ENCODE peak calls at places on chromosomes 4 and X, in nine cellular contexts. E is cardiac muscle cell, L is right lobe of liver, J is GM13977, C is MM.1S, S is neural crest cell, N is GM13976, X is heart right ventricle, P is keratinocyte. I is an unnamed sample.

GRCh38 chr4:8218371-8219050 is 19.4 kb downstream of the SH3TC1 start:
- DNase-seq in N (no peak), L (no peak), S (no peak), E (no peak), J (no peak), C (peak), X (no peak), P (no peak), I (no peak)

GRCh38 chrX:24443943-24444342 is 21.1 kb upstream of the PDK3 start:
- DNase-seq in N (no peak), P (no peak), L (no peak), E (no peak), J (no peak), C (no peak), S (no peak), X (no peak), I (no peak)

GRCh38 chrX:130106071-130106470 is 4.2 kb downstream of the ELF4 start:
- DNase-seq in J (no peak), E (no peak), N (no peak), L (peak), P (no peak), S (no peak), C (no peak), X (no peak), I (no peak)

GRCh38 chr4:141429933-141430332 is 206.4 kb upstream of the IL15 start:
- DNase-seq in L (no peak), C (no peak), P (no peak), E (no peak), J (no peak), N (no peak), X (no peak), S (no peak), I (no peak)

GRCh38 chr4:5524451-5524850 is 183.9 kb downstream of the EVC2 start:
- DNase-seq in J (no peak), P (no peak), S (no peak), N (no peak), C (no peak), X (no peak), E (peak), L (no peak), I (no peak)

GRCh38 chr4:165874799-165875371 is 1.8 kb downstream of the TLL1 start:
- DNase-seq in N (no peak), P (no peak), E (peak), L (peak), S (peak), C (no peak), J (peak), X (peak), I (no peak)

GRCh38 chr4:119785963-119786362 is 157.4 kb upstream of the PDE5A start:
- DNase-seq in J (no peak), S (no peak), X (no peak), E (peak), P (no peak), C (peak), N (no peak), L (no peak), I (no peak)

GRCh38 chr4:185305979-185306442 is 89.7 kb downstream of the LRP2BP start:
- DNase-seq in J (no peak), X (no peak), L (no peak), E (peak), P (peak), S (no peak), C (no peak), N (no peak), I (no peak)

GRCh38 chr4:136690363-136690762 is 841.9 kb downstream of the PCDH18 start:
- DNase-seq in S (no peak), X (no peak), C (no peak), P (no peak), J (no peak), N (no peak), E (no peak), L (no peak), I (no peak)

GRCh38 chr4:8580321-8581093 is at the start of gene GPR78:
- DNase-seq in L (peak), S (peak), P (no peak), J (peak), X (peak), E (peak), N (peak), C (no peak), I (peak)

DNA sequence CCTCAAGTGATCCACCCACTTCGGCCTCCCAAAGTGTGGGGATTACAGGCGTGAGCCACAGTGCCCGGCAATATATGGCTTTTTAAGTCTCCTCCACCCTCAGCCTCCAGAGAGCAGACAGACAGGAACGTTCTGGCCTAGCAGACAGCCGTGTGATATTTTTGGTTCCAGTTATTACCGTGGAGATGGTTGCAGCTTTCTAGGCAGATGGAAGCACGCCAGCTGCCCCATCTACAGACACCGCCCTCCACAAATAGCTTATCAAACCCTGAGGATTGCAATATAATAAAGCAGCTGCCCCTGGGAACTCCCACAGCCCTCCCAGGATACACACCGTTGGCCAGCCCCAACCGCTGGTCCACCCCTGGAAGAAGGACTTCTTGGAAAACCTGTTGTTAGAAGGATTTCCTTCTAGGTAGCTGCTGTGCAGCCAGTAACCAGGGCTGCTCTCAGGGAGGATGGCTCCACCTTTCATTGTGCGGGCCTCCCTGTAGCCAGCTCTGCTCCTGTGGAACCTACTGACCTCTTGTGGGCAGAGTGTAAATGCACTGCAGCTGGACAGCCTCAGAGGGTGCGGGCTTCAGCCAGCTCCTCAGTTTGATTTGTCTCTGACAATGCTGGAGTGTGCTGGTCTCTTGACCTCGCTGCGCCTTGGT is 44.0 kb downstream of the SLC25A5 start:
- DNase-seq in L (peak), E (peak), P (no peak), X (peak), C (peak), N (peak), J (peak), S (peak), I (peak)
- TF ChIP-seq CTCF in L (peak), E (peak), P (peak), X (peak), C (peak), N (peak), J (peak), S (peak), I (peak)

DNA sequence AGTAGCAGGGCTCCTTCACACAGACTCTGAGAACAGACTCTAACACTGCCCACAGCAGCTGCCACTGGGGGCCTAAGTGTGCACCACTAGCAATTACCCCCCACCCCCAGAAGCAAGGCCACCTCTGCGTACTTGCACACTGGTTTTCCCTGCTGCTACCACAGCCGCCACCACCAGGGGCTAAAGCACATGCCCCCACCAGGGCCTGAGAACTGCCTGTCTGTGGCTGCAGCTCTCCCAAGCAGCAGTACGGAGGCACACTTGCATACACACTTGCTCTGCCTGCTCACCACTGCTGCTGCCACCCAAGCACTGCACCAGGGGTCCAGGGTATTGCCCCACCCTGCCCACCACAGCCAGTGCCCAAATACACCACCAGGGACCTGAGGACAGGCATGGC is 59.6 kb downstream of the SCML2 start:
- DNase-seq in C (no peak), P (no peak), S (no peak), N (no peak), X (no peak), L (no peak), J (no peak), E (no peak), I (no peak)
- TF ChIP-seq CTCF in C (no peak), P (no peak), S (no peak), N (no peak), X (no peak), L (no peak), J (no peak), E (no peak), I (no peak)

GRCh38 chr4:121227254-121227867 is 63.2 kb upstream of the TNIP3 start:
- DNase-seq in S (no peak), N (peak), E (no peak), L (no peak), C (peak), J (peak), X (no peak), P (no peak), I (peak)
- TF ChIP-seq CTCF in S (no peak), N (no peak), E (no peak), L (no peak), C (peak), J (no peak), X (no peak), P (peak), I (no peak)

GRCh38 chr4:3827616-3828492 is 61.7 kb downstream of the ADRA2C start:
- DNase-seq in E (peak), S (no peak), J (no peak), P (no peak), L (peak), C (no peak), X (peak), N (no peak), I (no peak)
- TF ChIP-seq CTCF in E (no peak), S (no peak), J (no peak), P (no peak), L (no peak), C (no peak), X (no peak), N (no peak), I (no peak)

DNA sequence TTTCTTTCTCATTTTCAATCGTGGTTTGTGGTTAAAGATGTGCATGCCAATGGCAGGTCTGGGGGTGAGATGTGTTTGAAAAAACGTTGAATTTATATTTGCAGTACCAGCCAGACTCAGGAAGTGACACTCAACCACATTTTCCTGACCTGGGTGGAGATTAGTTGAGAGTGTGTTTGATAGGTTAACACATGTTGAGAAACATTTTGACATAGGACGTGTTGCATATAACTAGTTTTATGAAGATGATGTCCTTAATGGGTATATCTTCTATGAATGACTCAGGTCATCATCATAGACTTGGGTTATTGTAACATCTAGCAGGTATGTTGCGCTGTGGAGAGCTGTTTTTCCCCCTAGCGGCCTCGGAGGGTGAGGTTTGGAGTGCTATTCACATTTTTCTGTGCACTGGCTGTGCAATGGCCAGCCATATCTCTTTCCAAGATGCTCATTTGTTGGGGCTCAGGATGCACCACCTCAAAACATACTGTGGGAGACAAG is 21.7 kb upstream of the CD38 start:
- DNase-seq in N (peak), X (no peak), P (peak), L (no peak), E (peak), S (no peak), C (peak), J (peak), I (no peak)
- TF ChIP-seq CTCF in N (peak), X (no peak), P (peak), L (no peak), E (peak), S (no peak), C (peak), J (peak), I (peak)